ENCODE peak calls at places on chromosomes 5 and 9, in four cellular contexts. L is mesendoderm, H is astrocyte, M is retinal pigment epithelial cell. D is an unnamed sample.

GRCh38 chr5:88142801-88143692 is 125.6 kb downstream of the TMEM161B start:
- DNase-seq in L (peak), H (peak), M (no peak), D (no peak)

GRCh38 chr5:160021818-160022446 is 13.0 kb downstream of the TTC1 start:
- DNase-seq in L (peak), H (peak), M (no peak), D (peak)

GRCh38 chr5:142612388-142612787 is 73.5 kb downstream of the FGF1 start:
- DNase-seq in L (no peak), H (no peak), M (no peak), D (no peak)

GRCh38 chr5:5063533-5063953 is 76.6 kb upstream of the ADAMTS16 start:
- DNase-seq in L (peak), H (no peak), M (no peak), D (no peak)

GRCh38 chr9:21750021-21750735 is 52.3 kb upstream of the MTAP start:
- DNase-seq in L (no peak), H (peak), M (no peak), D (no peak)

GRCh38 chr5:124754206-124754927 is 7.9 kb upstream of the ZNF608 start:
- DNase-seq in L (no peak), H (no peak), M (peak), D (no peak)

GRCh38 chr9:113564804-113565237 is 101.3 kb downstream of the RGS3 start:
- DNase-seq in L (peak), H (peak), M (peak), D (no peak)

GRCh38 chr9:91106415-91106814 is 255.3 kb downstream of the AUH start:
- DNase-seq in L (no peak), H (no peak), M (no peak), D (no peak)

GRCh38 chr5:92758552-92758951 is 822.5 kb downstream of the NR2F1-AS1 start:
- DNase-seq in L (no peak), H (peak), M (peak), D (no peak)

GRCh38 chr9:80351612-80352011 is 779.8 kb downstream of the TLE4 start:
- DNase-seq in L (no peak), H (no peak), M (no peak), D (no peak)

GRCh38 chr5:56375011-56375410 is 141.9 kb upstream of the ANKRD55 start:
- DNase-seq in L (no peak), H (no peak), M (no peak), D (no peak)

GRCh38 chr5:111016801-111017200 is 54.7 kb upstream of the TSLP start:
- DNase-seq in L (no peak), H (peak), M (no peak), D (no peak)

GRCh38 chr9:14343948-14344547 is 30.1 kb upstream of the NFIB start:
- DNase-seq in L (no peak), H (no peak), M (no peak), D (no peak)

GRCh38 chr5:15702102-15702501 is 202.1 kb downstream of the FBXL7 start:
- DNase-seq in L (peak), H (peak), M (no peak), D (no peak)

GRCh38 chr9:123138156-123138555 is 104.7 kb downstream of the GPR21 start:
- DNase-seq in L (no peak), H (no peak), M (no peak), D (no peak)

GRCh38 chr9:33794560-33794959 is 801 bp upstream of the PRSS3 start:
- DNase-seq in L (no peak), H (no peak), M (no peak), D (no peak)

GRCh38 chr5:23419115-23419514 is 88.3 kb upstream of the PRDM9 start:
- DNase-seq in L (peak), H (no peak), M (no peak), D (no peak)

GRCh38 chr5:156379198-156379597 is 52.2 kb downstream of the SGCD start:
- DNase-seq in L (no peak), H (no peak), M (no peak), D (no peak)

GRCh38 chr5:79663212-79663611 is 26.4 kb upstream of the CMYA5 start:
- DNase-seq in L (no peak), H (no peak), M (no peak), D (no peak)

GRCh38 chr5:152329191-152329590 is 75.9 kb downstream of the NMUR2 start:
- DNase-seq in L (no peak), H (no peak), M (no peak), D (no peak)

GRCh38 chr5:123450114-123450513 is 26.9 kb upstream of the CEP120 start:
- DNase-seq in L (no peak), H (no peak), M (no peak), D (no peak)

GRCh38 chr5:10689391-10690081 is 71.5 kb downstream of the DAP start:
- DNase-seq in L (peak), H (peak), M (no peak), D (no peak)

GRCh38 chr5:68046445-68046844 is 169.1 kb upstream of the PIK3R1 start:
- DNase-seq in L (peak), H (peak), M (peak), D (no peak)

GRCh38 chr5:15621094-15621493 is 121.1 kb downstream of the FBXL7 start:
- DNase-seq in L (no peak), H (peak), M (no peak), D (no peak)

GRCh38 chr9:70601000-70601929 is 186.8 kb upstream of the KLF9 start:
- DNase-seq in L (no peak), H (peak), M (peak), D (no peak)

GRCh38 chr5:112279082-112279481 is 140.0 kb downstream of the EPB41L4A start:
- DNase-seq in L (no peak), H (no peak), M (no peak), D (no peak)

GRCh38 chr5:64096771-64097170 is 68.9 kb upstream of the RNF180 start:
- DNase-seq in L (no peak), H (no peak), M (no peak), D (no peak)

DNA sequence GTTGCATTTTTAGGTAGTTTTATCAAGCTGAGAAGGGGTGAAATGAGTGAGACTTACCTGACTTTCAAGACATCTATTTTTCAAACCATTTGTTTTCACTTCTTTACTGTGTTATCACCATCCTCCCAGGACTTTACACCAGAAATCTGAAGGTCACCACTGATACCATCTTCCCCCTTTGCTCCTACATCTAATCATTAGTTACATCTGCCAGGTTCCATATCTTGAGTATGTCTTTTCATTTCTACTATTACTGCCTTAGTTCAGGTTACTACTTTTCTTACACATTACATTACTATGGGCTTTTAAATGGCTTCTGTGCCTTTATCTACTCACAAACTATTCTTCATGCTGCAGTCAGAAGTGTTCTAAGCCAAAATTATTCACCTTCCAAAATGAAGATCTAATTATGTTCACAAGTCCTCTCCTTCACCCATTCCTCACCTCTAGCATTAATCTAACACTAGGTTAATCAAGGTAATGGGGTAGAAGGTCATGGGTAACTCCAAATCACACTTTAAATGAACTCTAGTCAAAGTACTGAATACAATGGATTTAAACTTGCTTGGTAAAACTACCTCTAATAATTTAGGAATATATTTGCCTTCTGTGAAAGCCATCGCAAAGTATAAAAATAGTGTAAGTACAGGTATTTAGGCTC is 2.1 kb upstream of the HSDL2 start:
- DNase-seq in L (no peak), H (no peak), M (no peak), D (no peak)
- H3K4me3 ChIP-seq in L (no peak), H (no peak), M (no peak), D (peak)

GRCh38 chr9:95058121-95058785 is 259.3 kb downstream of the FANCC start:
- DNase-seq in L (no peak), H (no peak), M (no peak), D (no peak)

GRCh38 chr9:95057121-95057520 is 260.4 kb downstream of the FANCC start:
- DNase-seq in L (no peak), H (peak), M (no peak), D (no peak)

GRCh38 chr9:95055337-95055850 is 262.1 kb downstream of the FANCC start:
- DNase-seq in L (no peak), H (no peak), M (no peak), D (no peak)

GRCh38 chr9:95053611-95054440 is 263.7 kb downstream of the FANCC start:
- DNase-seq in L (peak), H (no peak), M (no peak), D (no peak)

DNA sequence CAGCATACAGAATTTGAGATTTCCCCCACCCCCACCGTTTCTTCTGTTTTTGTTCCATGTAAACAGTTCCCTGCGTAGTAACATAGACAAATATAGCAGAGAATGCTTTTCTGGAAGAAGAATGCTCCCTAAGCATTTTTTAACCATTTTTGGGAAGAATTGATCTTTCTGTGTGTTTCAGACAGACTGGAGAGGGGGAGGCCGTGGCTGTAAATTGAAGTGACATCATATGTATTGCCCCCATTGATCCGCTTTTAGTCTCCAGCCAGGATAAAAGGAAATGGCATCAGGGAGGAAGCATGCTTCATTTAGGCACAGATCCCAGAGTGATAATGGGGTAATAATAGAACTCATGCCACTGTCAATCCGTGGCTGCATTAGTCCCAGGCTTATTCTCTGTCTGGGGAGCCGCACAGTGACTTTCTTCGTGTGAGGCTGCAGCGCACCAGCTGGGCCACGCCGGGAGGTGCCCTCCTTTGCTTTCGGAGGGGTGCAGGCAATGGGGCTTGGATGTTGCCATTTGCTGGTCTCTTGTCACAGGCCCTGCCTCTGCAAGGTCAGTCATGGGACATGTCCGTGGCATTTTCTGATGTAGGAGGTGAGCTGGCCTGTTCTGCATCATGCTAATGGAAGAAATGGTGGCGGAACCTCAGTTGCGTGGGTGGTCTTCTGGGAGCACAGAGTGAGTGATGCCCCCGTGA is 261.5 kb downstream of the FANCC start:
- DNase-seq in L (peak), H (peak), M (no peak), D (no peak)
- H3K4me3 ChIP-seq in L (no peak), H (peak), M (no peak), D (no peak)

GRCh38 chr5:139795074-139796001 is at the start of gene PSD2:
- DNase-seq in L (peak), H (no peak), M (no peak), D (no peak)
- H3K4me3 ChIP-seq in L (no peak), H (no peak), M (no peak), D (no peak)

GRCh38 chr9:86948153-86948929 is 1.0 kb upstream of the GAS1 start:
- DNase-seq in L (peak), H (peak), M (peak), D (peak)
- H3K4me3 ChIP-seq in L (peak), H (peak), M (peak), D (peak)

GRCh38 chr5:107670927-107671741 is at the start of gene EFNA5:
- DNase-seq in L (peak), H (peak), M (no peak), D (no peak)
- H3K4me3 ChIP-seq in L (peak), H (peak), M (peak), D (peak)

GRCh38 chr5:180329138-180329435 is 24.0 kb downstream of the GFPT2 start:
- DNase-seq in L (no peak), H (no peak), M (no peak), D (no peak)

GRCh38 chr5:180330810-180331646 is 22.1 kb downstream of the GFPT2 start:
- DNase-seq in L (peak), H (peak), M (peak), D (no peak)

GRCh38 chr5:180329606-180330269 is 23.4 kb downstream of the GFPT2 start:
- DNase-seq in L (no peak), H (no peak), M (no peak), D (no peak)

GRCh38 chr5:180331647-180331950 is 21.5 kb downstream of the GFPT2 start:
- DNase-seq in L (peak), H (no peak), M (no peak), D (no peak)

DNA sequence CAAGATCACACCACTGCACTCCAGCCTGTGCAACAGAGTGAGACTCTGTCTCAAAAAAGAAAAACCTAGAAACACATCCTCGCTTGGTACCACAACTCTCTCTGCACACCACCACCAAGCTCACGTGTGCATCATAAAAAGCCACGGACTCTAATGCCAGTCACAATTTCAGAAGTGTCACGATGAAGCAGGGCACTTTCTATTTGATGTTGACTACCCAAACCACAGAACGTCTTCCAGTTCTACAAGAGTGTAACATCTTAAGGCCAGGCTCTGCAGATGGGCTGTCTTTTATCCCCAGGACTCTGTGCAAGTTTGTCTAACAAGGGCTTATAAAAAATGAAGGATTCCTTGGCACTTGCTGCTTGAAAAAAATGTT is 22.9 kb downstream of the GFPT2 start:
- DNase-seq in L (no peak), H (no peak), M (no peak), D (no peak)
- H3K4me3 ChIP-seq in L (no peak), H (no peak), M (no peak), D (no peak)

DNA sequence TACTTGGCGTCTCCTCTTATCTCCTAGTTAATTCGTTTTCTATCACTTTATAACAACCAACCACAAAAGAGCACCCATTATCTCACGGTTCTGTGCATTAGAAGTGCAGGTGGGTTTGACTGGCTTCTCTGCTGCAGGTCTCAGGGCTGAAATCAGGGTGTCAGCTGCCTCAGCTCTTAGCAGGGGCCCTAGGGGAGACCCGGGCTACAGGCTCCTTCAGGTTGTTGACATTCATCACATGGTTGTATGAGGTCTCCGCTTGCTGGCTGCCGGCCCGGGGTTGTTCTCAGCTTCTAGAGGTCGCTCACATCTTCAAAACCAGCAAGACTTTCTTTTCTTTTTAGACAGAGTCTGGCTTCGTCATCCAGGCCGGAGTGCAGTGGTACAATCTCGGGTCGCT is 2.9 kb upstream of the ZMYND19 start:
- DNase-seq in L (no peak), H (no peak), M (no peak), D (no peak)
- H3K4me3 ChIP-seq in L (no peak), H (no peak), M (no peak), D (no peak)

DNA sequence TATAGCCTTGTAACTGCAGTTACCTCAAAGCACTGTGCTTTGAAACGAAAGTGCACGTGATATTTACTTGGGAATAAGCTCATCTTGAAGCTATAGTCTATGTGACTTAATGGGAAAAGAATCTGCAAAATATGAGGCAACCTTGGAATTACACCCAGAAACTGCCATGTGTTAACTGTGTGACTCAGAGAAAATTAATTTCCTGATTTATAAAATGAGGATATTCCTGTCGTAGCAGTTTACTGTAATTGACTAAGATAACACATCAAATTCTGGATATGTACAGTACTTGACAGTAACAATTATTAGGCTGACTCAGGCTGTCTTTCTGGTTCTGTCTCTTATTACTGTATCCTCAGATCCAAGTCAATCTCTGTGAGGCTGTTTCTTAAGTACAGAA is 1079.9 kb upstream of the ACO1 start:
- DNase-seq in L (no peak), H (peak), M (peak), D (no peak)
- H3K4me3 ChIP-seq in L (no peak), H (no peak), M (no peak), D (no peak)

GRCh38 chr5:44881266-44881665 is 72.5 kb downstream of the MRPS30 start:
- DNase-seq in L (no peak), H (no peak), M (no peak), D (no peak)

GRCh38 chr5:44871401-44871800 is 62.7 kb downstream of the MRPS30 start:
- DNase-seq in L (peak), H (no peak), M (no peak), D (no peak)

GRCh38 chr5:44870430-44870829 is 61.7 kb downstream of the MRPS30 start:
- DNase-seq in L (no peak), H (no peak), M (no peak), D (no peak)

DNA sequence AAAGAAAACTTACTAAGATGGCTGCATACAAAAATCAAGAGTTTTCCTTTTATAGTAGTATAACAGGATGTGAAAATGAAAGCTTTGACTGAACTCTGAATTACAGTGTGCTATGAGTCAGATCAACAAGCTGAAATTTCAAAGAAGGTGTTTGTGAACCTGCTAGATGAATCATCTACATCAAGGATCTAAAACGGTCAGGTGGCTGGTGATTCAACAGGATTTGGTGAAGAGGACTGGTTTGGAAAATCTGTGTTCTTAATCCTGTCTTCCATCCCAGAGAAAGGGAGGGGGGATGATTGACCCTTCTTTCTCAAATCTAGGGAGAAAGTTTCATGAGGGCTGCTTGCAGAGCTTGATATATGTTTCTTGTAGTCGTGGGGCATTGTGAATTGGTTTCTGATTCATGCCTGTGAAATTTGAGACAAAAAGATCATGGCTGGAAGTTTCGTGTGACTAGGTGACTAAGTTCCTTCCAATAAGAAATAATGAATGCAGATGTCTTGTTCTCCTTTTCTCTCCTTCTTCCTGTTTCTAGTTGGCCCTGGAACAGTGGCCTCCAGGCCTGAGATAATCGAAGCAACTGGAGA is 67.0 kb downstream of the MRPS30 start:
- DNase-seq in L (peak), H (peak), M (peak), D (peak)
- H3K4me3 ChIP-seq in L (no peak), H (peak), M (no peak), D (no peak)

D was measured in GM12864.